ENCODE peak calls at places on chromosomes 6 and 20, in four cellular contexts. W is WTC11, X is HepG2, B is K562. Y is an unnamed sample.

GRCh38 chr6:166381733-166382499 is 824 bp downstream of the MPC1 start:
- DNase-seq in W (peak), X (peak), B (peak), Y (peak)

GRCh38 chr20:45359406-45360148 is 3.4 kb upstream of the SYS1 start:
- DNase-seq in W (no peak), X (peak), B (no peak), Y (no peak)

GRCh38 chr6:47729019-47729418 is 30.6 kb downstream of the ADGRF4 start:
- DNase-seq in B (no peak), X (no peak), W (no peak), Y (no peak)

GRCh38 chr6:13953061-13953705 is 28.4 kb downstream of the RNF182 start:
- DNase-seq in W (no peak), B (no peak), X (no peak), Y (no peak)

GRCh38 chr6:150775400-150775799 is 90.1 kb upstream of the MTHFD1L start:
- DNase-seq in X (no peak), B (no peak), W (no peak), Y (no peak)

GRCh38 chr6:112018619-112019416 is 35.1 kb upstream of the CCN6 start:
- DNase-seq in W (no peak), B (no peak), X (peak), Y (peak)

GRCh38 chr6:109490708-109491107 is 7.7 kb upstream of the ZBTB24 start:
- DNase-seq in X (no peak), W (no peak), B (no peak), Y (no peak)

GRCh38 chr6:10375391-10375969 is 39.4 kb downstream of the TFAP2A start:
- DNase-seq in B (no peak), W (no peak), X (no peak), Y (no peak)

GRCh38 chr6:51814418-51814817 is 273.0 kb downstream of the PKHD1 start:
- DNase-seq in B (no peak), X (no peak), W (peak), Y (no peak)

GRCh38 chr6:8628063-8628462 is 192.7 kb upstream of the SLC35B3 start:
- DNase-seq in X (no peak), B (no peak), W (no peak), Y (no peak)

GRCh38 chr6:106739387-106739786 is 110.0 kb downstream of the QRSL1 start:
- DNase-seq in B (no peak), X (no peak), W (no peak), Y (no peak)

GRCh38 chr20:44188752-44189151 is 1.8 kb upstream of the JPH2 start:
- DNase-seq in X (no peak), W (no peak), B (no peak), Y (no peak)

GRCh38 chr6:40425192-40425919 is 161.8 kb downstream of the LRFN2 start:
- DNase-seq in W (no peak), B (no peak), X (no peak), Y (no peak)

GRCh38 chr6:87945966-87946365 is 101.7 kb upstream of the SPACA1 start:
- DNase-seq in B (no peak), W (no peak), X (no peak), Y (no peak)

GRCh38 chr20:64140421-64140820 is 23.8 kb upstream of the MYT1 start:
- DNase-seq in X (no peak), B (no peak), W (no peak), Y (no peak)

GRCh38 chr6:77074037-77074713 is 389.1 kb downstream of the HTR1B start:
- DNase-seq in B (no peak), W (no peak), X (no peak), Y (no peak)

GRCh38 chr20:16129411-16129810 is 443.8 kb downstream of the KIF16B start:
- DNase-seq in W (no peak), X (no peak), B (no peak), Y (no peak)

GRCh38 chr6:135162678-135163439 is 18.2 kb upstream of the MYB start:
- DNase-seq in X (peak), W (peak), B (peak), Y (peak)
- TF ChIP-seq ELF4 in X (no peak), W (no peak), B (no peak), Y (no peak)

GRCh38 chr20:31580706-31581105 is 24.4 kb upstream of the ID1 start:
- DNase-seq in W (no peak), B (no peak), X (peak), Y (no peak)
- TF ChIP-seq ELF4 in W (no peak), B (no peak), X (no peak), Y (no peak)

DNA sequence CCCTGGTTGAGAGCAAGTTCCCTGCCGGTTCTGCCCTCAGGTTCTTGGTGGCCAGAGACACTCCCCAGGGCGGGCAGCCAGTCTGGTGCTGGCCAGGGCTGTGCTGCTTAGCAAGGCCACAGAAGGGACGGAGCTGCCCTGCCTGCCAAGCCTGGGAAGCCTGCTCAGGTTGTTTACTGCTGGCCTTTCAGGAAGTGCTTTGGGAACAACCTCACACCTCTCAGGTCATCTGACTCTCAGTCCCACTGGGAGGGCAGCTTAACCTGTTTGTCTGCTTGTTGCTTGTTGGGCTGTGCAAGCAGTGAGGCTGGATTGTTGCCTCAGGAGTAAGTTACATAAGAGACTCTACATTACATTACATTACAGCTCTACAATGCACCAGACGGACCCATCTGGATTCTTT is 75.8 kb upstream of the AFDN start:
- DNase-seq in X (peak), B (no peak), W (peak), Y (no peak)
- TF ChIP-seq ELF4 in X (no peak), B (no peak), W (no peak), Y (no peak)

GRCh38 chr20:52785678-52786077 is 186.5 kb upstream of the TSHZ2 start:
- DNase-seq in W (no peak), X (no peak), B (no peak), Y (no peak)
- TF ChIP-seq ELF4 in W (no peak), X (no peak), B (no peak), Y (no peak)

GRCh38 chr20:24663496-24663895 is 194.1 kb downstream of the SYNDIG1 start:
- DNase-seq in X (no peak), B (no peak), W (no peak), Y (no peak)

GRCh38 chr20:24660651-24661050 is 191.2 kb downstream of the SYNDIG1 start:
- DNase-seq in B (no peak), W (no peak), X (no peak), Y (no peak)

GRCh38 chr20:24662756-24663399 is 193.4 kb downstream of the SYNDIG1 start:
- DNase-seq in X (no peak), B (no peak), W (no peak), Y (no peak)

GRCh38 chr20:24661255-24661654 is 191.8 kb downstream of the SYNDIG1 start:
- DNase-seq in B (no peak), X (no peak), W (no peak), Y (no peak)

GRCh38 chr20:24662286-24662685 is 192.9 kb downstream of the SYNDIG1 start:
- DNase-seq in X (no peak), B (no peak), W (no peak), Y (no peak)
- TF ChIP-seq ELF4 in X (no peak), B (no peak), W (no peak), Y (no peak)

DNA sequence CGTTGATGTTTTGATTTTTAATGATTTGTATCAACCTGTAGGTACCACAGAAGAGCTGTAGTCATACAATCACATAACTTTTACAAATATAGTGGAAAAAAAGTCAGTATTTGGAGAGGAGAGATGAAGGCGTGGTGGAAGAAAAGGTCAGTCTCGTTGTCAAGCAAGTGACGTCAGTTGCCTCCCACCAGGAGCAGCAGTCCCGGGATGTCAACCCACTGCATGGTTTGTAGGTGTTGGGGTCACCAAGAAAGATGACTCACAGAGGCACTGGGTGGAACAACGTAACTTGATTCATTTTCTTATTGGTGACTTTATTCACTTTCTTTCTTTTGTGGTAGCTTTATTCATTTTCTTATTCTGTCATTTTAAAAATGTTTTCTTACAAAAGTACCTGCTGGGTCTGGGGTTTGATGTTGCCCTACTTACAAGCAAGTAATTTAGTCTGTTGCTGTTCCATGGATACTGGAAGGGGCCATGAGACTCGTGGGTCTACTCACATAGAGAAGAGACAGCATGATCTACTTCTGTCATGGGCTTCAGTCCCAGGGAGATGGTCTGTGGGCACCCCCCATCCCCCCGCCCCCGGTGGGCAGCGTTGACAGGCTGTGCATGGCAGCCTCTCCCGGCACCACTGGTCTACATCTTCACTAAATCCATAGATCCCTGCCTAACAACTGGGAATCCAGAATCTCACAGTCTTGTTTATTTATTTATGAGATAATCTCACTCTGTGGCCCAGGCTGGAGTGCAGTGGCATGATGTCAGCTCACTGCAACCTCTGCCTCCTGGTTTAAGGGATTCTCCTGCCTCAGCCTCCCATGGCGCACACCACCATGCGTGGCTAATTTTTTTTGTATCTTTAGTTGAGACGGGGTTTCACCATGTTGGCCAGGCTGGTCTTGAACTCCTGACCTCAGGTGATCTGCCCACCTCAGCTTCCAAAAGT is 36.4 kb upstream of the SYNJ2 start:
- DNase-seq in X (no peak), W (no peak), B (no peak), Y (no peak)
- TF ChIP-seq ELF4 in X (no peak), W (no peak), B (peak), Y (no peak)